ENCODE peak calls at places on chromosomes 7 and 10, in seven cellular contexts. One of them, this sample, is unnamed.

GRCh38 chr7:141697211-141697871 is 4.6 kb downstream of the DENND11 start:
- DNase-seq in chondrocyte: no peak
- DNase-seq in hepatocyte: no peak
- DNase-seq in endodermal cell: no peak
- DNase-seq in body of pancreas: no peak
- DNase-seq in uterus: no peak
- DNase-seq in breast epithelium: no peak
- DNase-seq in this sample: no peak

GRCh38 chr7:50970092-50970491 is 187.4 kb upstream of the GRB10 start:
- DNase-seq in chondrocyte: no peak
- DNase-seq in hepatocyte: no peak
- DNase-seq in endodermal cell: no peak
- DNase-seq in body of pancreas: peak; percentile 95
- DNase-seq in uterus: no peak
- DNase-seq in breast epithelium: no peak
- DNase-seq in this sample: no peak

GRCh38 chr7:47361229-47361628 is 220.7 kb downstream of the TNS3 start:
- DNase-seq in chondrocyte: no peak
- DNase-seq in hepatocyte: no peak
- DNase-seq in endodermal cell: no peak
- DNase-seq in body of pancreas: no peak
- DNase-seq in uterus: no peak
- DNase-seq in breast epithelium: no peak
- DNase-seq in this sample: no peak

GRCh38 chr10:122531261-122531660 is 29.3 kb upstream of the DMBT1 start:
- DNase-seq in chondrocyte: no peak
- DNase-seq in hepatocyte: no peak
- DNase-seq in endodermal cell: no peak
- DNase-seq in body of pancreas: no peak
- DNase-seq in uterus: no peak
- DNase-seq in breast epithelium: no peak
- DNase-seq in this sample: no peak

GRCh38 chr7:94374231-94374630 is 20.5 kb upstream of the COL1A2 start:
- DNase-seq in chondrocyte: peak; percentile 95
- DNase-seq in hepatocyte: peak; percentile 84
- DNase-seq in endodermal cell: peak; percentile 83
- DNase-seq in body of pancreas: peak; percentile 50
- DNase-seq in uterus: peak; percentile 86
- DNase-seq in breast epithelium: no peak
- DNase-seq in this sample: peak; percentile 93

GRCh38 chr10:52615349-52615748 is 157.2 kb downstream of the MBL2 start:
- DNase-seq in chondrocyte: no peak
- DNase-seq in hepatocyte: no peak
- DNase-seq in endodermal cell: no peak
- DNase-seq in body of pancreas: no peak
- DNase-seq in uterus: no peak
- DNase-seq in breast epithelium: no peak
- DNase-seq in this sample: no peak

GRCh38 chr7:112012266-112012665 is 193.9 kb downstream of the DOCK4 start:
- DNase-seq in chondrocyte: no peak
- DNase-seq in hepatocyte: no peak
- DNase-seq in endodermal cell: no peak
- DNase-seq in body of pancreas: no peak
- DNase-seq in uterus: no peak
- DNase-seq in breast epithelium: no peak
- DNase-seq in this sample: no peak

GRCh38 chr10:47379901-47380300 is 4.2 kb downstream of the ZNF488 start:
- DNase-seq in chondrocyte: no peak
- DNase-seq in hepatocyte: no peak
- DNase-seq in endodermal cell: peak; percentile 33
- DNase-seq in body of pancreas: no peak
- DNase-seq in uterus: no peak
- DNase-seq in breast epithelium: peak; percentile 4
- DNase-seq in this sample: no peak

GRCh38 chr10:132045324-132045723 is 20.4 kb upstream of the JAKMIP3 start:
- DNase-seq in chondrocyte: no peak
- DNase-seq in hepatocyte: no peak
- DNase-seq in endodermal cell: no peak
- DNase-seq in body of pancreas: no peak
- DNase-seq in uterus: no peak
- DNase-seq in breast epithelium: no peak
- DNase-seq in this sample: no peak

GRCh38 chr7:41933427-41933826 is 230.5 kb upstream of the INHBA start:
- DNase-seq in chondrocyte: no peak
- DNase-seq in hepatocyte: no peak
- DNase-seq in endodermal cell: no peak
- DNase-seq in body of pancreas: no peak
- DNase-seq in uterus: no peak
- DNase-seq in breast epithelium: no peak
- DNase-seq in this sample: peak; percentile 27

GRCh38 chr10:120641695-120642094 is 184.7 kb downstream of the PLPP4 start:
- DNase-seq in chondrocyte: no peak
- DNase-seq in hepatocyte: no peak
- DNase-seq in endodermal cell: no peak
- DNase-seq in body of pancreas: no peak
- DNase-seq in uterus: no peak
- DNase-seq in breast epithelium: no peak
- DNase-seq in this sample: no peak

GRCh38 chr7:66070222-66070621 is 5.4 kb upstream of the ASL start:
- DNase-seq in chondrocyte: no peak
- DNase-seq in hepatocyte: no peak
- DNase-seq in endodermal cell: no peak
- DNase-seq in body of pancreas: no peak
- DNase-seq in uterus: no peak
- DNase-seq in breast epithelium: no peak
- DNase-seq in this sample: no peak

GRCh38 chr10:106278385-106278784 is 886.1 kb downstream of the SORCS1 start:
- DNase-seq in chondrocyte: no peak
- DNase-seq in hepatocyte: peak; percentile 11
- DNase-seq in endodermal cell: no peak
- DNase-seq in body of pancreas: no peak
- DNase-seq in uterus: no peak
- DNase-seq in breast epithelium: no peak
- DNase-seq in this sample: no peak

GRCh38 chr10:127375423-127375822 is 173.7 kb upstream of the NPS start:
- DNase-seq in chondrocyte: no peak
- DNase-seq in hepatocyte: no peak
- DNase-seq in endodermal cell: no peak
- DNase-seq in body of pancreas: no peak
- DNase-seq in uterus: no peak
- DNase-seq in breast epithelium: no peak
- DNase-seq in this sample: no peak

GRCh38 chr7:124072603-124073324 is 39.9 kb upstream of the TMEM229A start:
- DNase-seq in chondrocyte: no peak
- DNase-seq in hepatocyte: peak; percentile 48
- DNase-seq in endodermal cell: no peak
- DNase-seq in body of pancreas: no peak
- DNase-seq in uterus: no peak
- DNase-seq in breast epithelium: no peak
- DNase-seq in this sample: no peak

GRCh38 chr7:154953006-154953684 is 49.8 kb downstream of the PAXIP1 start:
- DNase-seq in chondrocyte: no peak
- DNase-seq in hepatocyte: peak; percentile 67
- DNase-seq in endodermal cell: peak; percentile 94
- DNase-seq in body of pancreas: peak; percentile 58
- DNase-seq in uterus: no peak
- DNase-seq in breast epithelium: no peak
- DNase-seq in this sample: no peak

GRCh38 chr7:103821105-103821504 is 168.4 kb downstream of the RELN start:
- DNase-seq in chondrocyte: no peak
- DNase-seq in hepatocyte: no peak
- DNase-seq in endodermal cell: no peak
- DNase-seq in body of pancreas: no peak
- DNase-seq in uterus: no peak
- DNase-seq in breast epithelium: no peak
- DNase-seq in this sample: no peak

GRCh38 chr10:102208311-102209035 is 17.6 kb upstream of the ELOVL3 start:
- DNase-seq in chondrocyte: no peak
- DNase-seq in hepatocyte: no peak
- DNase-seq in endodermal cell: no peak
- DNase-seq in body of pancreas: no peak
- DNase-seq in uterus: no peak
- DNase-seq in breast epithelium: no peak
- DNase-seq in this sample: no peak

GRCh38 chr7:39754326-39755120 is 131.2 kb downstream of the RALA start:
- DNase-seq in chondrocyte: peak; percentile 94
- DNase-seq in hepatocyte: peak; percentile 52
- DNase-seq in endodermal cell: peak; percentile 72
- DNase-seq in body of pancreas: no peak
- DNase-seq in uterus: peak; percentile 47
- DNase-seq in breast epithelium: no peak
- DNase-seq in this sample: peak; percentile 87

GRCh38 chr7:75033064-75033463 is 40.5 kb downstream of the RCC1L start:
- DNase-seq in chondrocyte: no peak
- DNase-seq in hepatocyte: no peak
- DNase-seq in endodermal cell: peak; percentile 90
- DNase-seq in body of pancreas: no peak
- DNase-seq in uterus: no peak
- DNase-seq in breast epithelium: no peak
- DNase-seq in this sample: no peak

GRCh38 chr7:158017226-158018060 is 570.2 kb downstream of the PTPRN2 start:
- DNase-seq in chondrocyte: no peak
- DNase-seq in hepatocyte: no peak
- DNase-seq in endodermal cell: peak; percentile 49
- DNase-seq in body of pancreas: no peak
- DNase-seq in uterus: no peak
- DNase-seq in breast epithelium: no peak
- DNase-seq in this sample: no peak

GRCh38 chr10:71981024-71981867 is 17.1 kb downstream of the CHST3 start:
- DNase-seq in chondrocyte: no peak
- DNase-seq in hepatocyte: no peak
- DNase-seq in endodermal cell: no peak
- DNase-seq in body of pancreas: peak; percentile 63
- DNase-seq in uterus: peak; percentile 39
- DNase-seq in breast epithelium: no peak
- DNase-seq in this sample: no peak

GRCh38 chr10:105468769-105469168 is 827.7 kb downstream of the SORCS3 start:
- DNase-seq in chondrocyte: no peak
- DNase-seq in hepatocyte: no peak
- DNase-seq in endodermal cell: no peak
- DNase-seq in body of pancreas: no peak
- DNase-seq in uterus: no peak
- DNase-seq in breast epithelium: no peak
- DNase-seq in this sample: no peak

GRCh38 chr10:3064423-3064822 is 2.9 kb upstream of the PFKP start:
- DNase-seq in chondrocyte: no peak
- DNase-seq in hepatocyte: no peak
- DNase-seq in endodermal cell: no peak
- DNase-seq in body of pancreas: no peak
- DNase-seq in uterus: no peak
- DNase-seq in breast epithelium: no peak
- DNase-seq in this sample: no peak

GRCh38 chr10:29636178-29636577 is 1.4 kb upstream of the SVIL start:
- DNase-seq in chondrocyte: no peak
- DNase-seq in hepatocyte: no peak
- DNase-seq in endodermal cell: no peak
- DNase-seq in body of pancreas: no peak
- DNase-seq in uterus: no peak
- DNase-seq in breast epithelium: no peak
- DNase-seq in this sample: no peak

GRCh38 chr7:30264052-30264451 is 20.3 kb upstream of the ZNRF2 start:
- DNase-seq in chondrocyte: no peak
- DNase-seq in hepatocyte: no peak
- DNase-seq in endodermal cell: no peak
- DNase-seq in body of pancreas: no peak
- DNase-seq in uterus: no peak
- DNase-seq in breast epithelium: no peak
- DNase-seq in this sample: no peak

GRCh38 chr7:84196007-84196551 is 1.5 kb upstream of the SEMA3A start:
- DNase-seq in chondrocyte: no peak
- DNase-seq in hepatocyte: peak; percentile 31
- DNase-seq in endodermal cell: peak; percentile 57
- DNase-seq in body of pancreas: no peak
- DNase-seq in uterus: no peak
- DNase-seq in breast epithelium: no peak
- DNase-seq in this sample: no peak

GRCh38 chr10:126009590-126009989 is 113.2 kb downstream of the FANK1 start:
- DNase-seq in chondrocyte: no peak
- DNase-seq in hepatocyte: no peak
- DNase-seq in endodermal cell: no peak
- DNase-seq in body of pancreas: no peak
- DNase-seq in uterus: no peak
- DNase-seq in breast epithelium: no peak
- DNase-seq in this sample: no peak

GRCh38 chr10:56116684-56117083 is 244.4 kb downstream of the ZWINT start:
- DNase-seq in chondrocyte: no peak
- DNase-seq in hepatocyte: peak; percentile 9
- DNase-seq in endodermal cell: no peak
- DNase-seq in body of pancreas: no peak
- DNase-seq in uterus: no peak
- DNase-seq in breast epithelium: no peak
- DNase-seq in this sample: no peak
- TF ChIP-seq CTCF in chondrocyte: peak; percentile 28
- TF ChIP-seq CTCF in hepatocyte: peak; percentile 47
- TF ChIP-seq CTCF in endodermal cell: peak; percentile 73
- TF ChIP-seq CTCF in body of pancreas: peak; percentile 14
- TF ChIP-seq CTCF in uterus: no peak
- TF ChIP-seq CTCF in breast epithelium: no peak
- TF ChIP-seq CTCF in this sample: peak; percentile 24

GRCh38 chr10:111037868-111038267 is 39.0 kb upstream of the ADRA2A start:
- DNase-seq in chondrocyte: no peak
- DNase-seq in hepatocyte: no peak
- DNase-seq in endodermal cell: no peak
- DNase-seq in body of pancreas: no peak
- DNase-seq in uterus: no peak
- DNase-seq in breast epithelium: no peak
- DNase-seq in this sample: no peak
- TF ChIP-seq CTCF in chondrocyte: no peak
- TF ChIP-seq CTCF in hepatocyte: no peak
- TF ChIP-seq CTCF in endodermal cell: peak; percentile 64
- TF ChIP-seq CTCF in body of pancreas: no peak
- TF ChIP-seq CTCF in uterus: no peak
- TF ChIP-seq CTCF in breast epithelium: no peak
- TF ChIP-seq CTCF in this sample: peak; percentile 19

GRCh38 chr7:99617187-99617781 is 538 bp downstream of the ZSCAN25 start:
- DNase-seq in chondrocyte: no peak
- DNase-seq in hepatocyte: no peak
- DNase-seq in endodermal cell: peak; percentile 79
- DNase-seq in body of pancreas: no peak
- DNase-seq in uterus: no peak
- DNase-seq in breast epithelium: no peak
- DNase-seq in this sample: peak; percentile 54
- TF ChIP-seq CTCF in chondrocyte: no peak
- TF ChIP-seq CTCF in hepatocyte: no peak
- TF ChIP-seq CTCF in endodermal cell: no peak
- TF ChIP-seq CTCF in body of pancreas: no peak
- TF ChIP-seq CTCF in uterus: no peak
- TF ChIP-seq CTCF in breast epithelium: no peak
- TF ChIP-seq CTCF in this sample: no peak

GRCh38 chr10:111348049-111348448 is 271.2 kb downstream of the ADRA2A start:
- DNase-seq in chondrocyte: no peak
- DNase-seq in hepatocyte: no peak
- DNase-seq in endodermal cell: no peak
- DNase-seq in body of pancreas: no peak
- DNase-seq in uterus: no peak
- DNase-seq in breast epithelium: no peak
- DNase-seq in this sample: no peak

GRCh38 chr10:111347386-111348005 is 270.7 kb downstream of the ADRA2A start:
- DNase-seq in chondrocyte: no peak
- DNase-seq in hepatocyte: peak; percentile 45
- DNase-seq in endodermal cell: no peak
- DNase-seq in body of pancreas: peak; percentile 91
- DNase-seq in uterus: no peak
- DNase-seq in breast epithelium: no peak
- DNase-seq in this sample: no peak

GRCh38 chr10:111344804-111345203 is 268.0 kb downstream of the ADRA2A start:
- DNase-seq in chondrocyte: no peak
- DNase-seq in hepatocyte: no peak
- DNase-seq in endodermal cell: peak; percentile 45
- DNase-seq in body of pancreas: no peak
- DNase-seq in uterus: no peak
- DNase-seq in breast epithelium: no peak
- DNase-seq in this sample: no peak
- TF ChIP-seq CTCF in chondrocyte: peak; percentile 30
- TF ChIP-seq CTCF in hepatocyte: peak; percentile 29
- TF ChIP-seq CTCF in endodermal cell: peak; percentile 74
- TF ChIP-seq CTCF in body of pancreas: peak; percentile 19
- TF ChIP-seq CTCF in uterus: no peak
- TF ChIP-seq CTCF in breast epithelium: no peak
- TF ChIP-seq CTCF in this sample: no peak